ENCODE peak calls at places on chromosomes 12 and 14, in four cellular contexts. N is neural progenitor cell; B is keratinocyte; A is CD8-positive, alpha-beta T cell. P is an unnamed sample.

GRCh38 chr12:5094550-5094949 is 50.9 kb downstream of the KCNA5 start:
- DNase-seq in N (no peak), B (no peak), A (no peak), P (no peak)

GRCh38 chr12:1797011-1797901 is 23.1 kb upstream of the LRTM2 start:
- DNase-seq in N (no peak), B (no peak), A (peak; percentile 34), P (no peak)

GRCh38 chr14:104092931-104093365 is 7.4 kb downstream of the ASPG start:
- DNase-seq in N (no peak), B (no peak), A (no peak), P (no peak)

GRCh38 chr14:103427485-103428443 is 42.5 kb downstream of the MARK3 start:
- DNase-seq in N (peak; percentile 8), B (no peak), A (no peak), P (no peak)

GRCh38 chr14:90523544-90523943 is 126.7 kb downstream of the CALM1 start:
- DNase-seq in N (no peak), B (no peak), A (no peak), P (no peak)

GRCh38 chr12:67759829-67760228 is 111.3 kb downstream of the DYRK2 start:
- DNase-seq in N (no peak), B (no peak), A (no peak), P (no peak)

GRCh38 chr12:55743131-55743921 is 404 bp downstream of the GDF11 start:
- DNase-seq in N (peak; percentile 95), B (no peak), A (peak; percentile 46), P (no peak)

GRCh38 chr12:123227581-123228258 is 5.2 kb downstream of the MPHOSPH9 start:
- DNase-seq in N (no peak), B (no peak), A (no peak), P (no peak)

GRCh38 chr12:129106772-129107171 is 253.5 kb downstream of the GLT1D1 start:
- DNase-seq in N (no peak), B (no peak), A (no peak), P (no peak)

GRCh38 chr12:16599081-16599480 is 6.9 kb downstream of the LMO3 start:
- DNase-seq in N (no peak), B (no peak), A (no peak), P (no peak)

GRCh38 chr14:30252800-30253425 is 306.0 kb upstream of the G2E3 start:
- DNase-seq in N (no peak), B (no peak), A (no peak), P (no peak)

GRCh38 chr12:68040450-68041075 is 51.3 kb downstream of the IFNG-AS1 start:
- DNase-seq in N (peak; percentile 82), B (peak; percentile 50), A (peak; percentile 50), P (peak; percentile 32)

GRCh38 chr14:72559227-72559626 is 334.7 kb downstream of the DPF3 start:
- DNase-seq in N (peak; percentile 13), B (peak; percentile 41), A (no peak), P (no peak)

GRCh38 chr14:25001096-25001982 is 48.6 kb downstream of the STXBP6 start:
- DNase-seq in N (no peak), B (no peak), A (no peak), P (no peak)

GRCh38 chr14:103868242-103868897 is 21.0 kb upstream of the PPP1R13B start:
- DNase-seq in N (no peak), B (peak; percentile 99), A (no peak), P (no peak)

GRCh38 chr14:59630281-59630963 is 53.8 kb upstream of the CCDC175 start:
- DNase-seq in N (peak; percentile 82), B (no peak), A (no peak), P (no peak)

GRCh38 chr14:69695664-69696527 is 71.0 kb upstream of the SRSF5 start:
- DNase-seq in N (peak; percentile 78), B (no peak), A (no peak), P (no peak)

GRCh38 chr12:79452906-79453305 is 237.9 kb downstream of the PAWR start:
- DNase-seq in N (no peak), B (no peak), A (no peak), P (no peak)

GRCh38 chr12:117030187-117030896 is 68.9 kb downstream of the TESC start:
- DNase-seq in N (no peak), B (no peak), A (no peak), P (no peak)

GRCh38 chr12:27158322-27158721 is 75.9 kb upstream of the C12orf71 start:
- DNase-seq in N (peak; percentile 87), B (no peak), A (no peak), P (no peak)

GRCh38 chr14:93705513-93706156 is 82.7 kb downstream of the PRIMA1 start:
- DNase-seq in N (no peak), B (no peak), A (no peak), P (no peak)

GRCh38 chr12:106855221-106855758 is 80.8 kb downstream of the RIC8B start:
- DNase-seq in N (no peak), B (no peak), A (no peak), P (no peak)

GRCh38 chr12:57641699-57642442 is 8.9 kb upstream of the B4GALNT1 start:
- DNase-seq in N (no peak), B (no peak), A (no peak), P (no peak)

GRCh38 chr12:108511633-108512540 is 3.2 kb upstream of the FICD start:
- DNase-seq in N (peak; percentile 80), B (no peak), A (peak; percentile 71), P (peak; percentile 34)

GRCh38 chr12:83434600-83434999 is 747.9 kb downstream of the TMTC2 start:
- DNase-seq in N (no peak), B (no peak), A (no peak), P (no peak)

GRCh38 chr12:21476949-21477348 is 24.5 kb downstream of the RECQL start:
- DNase-seq in N (no peak), B (no peak), A (no peak), P (peak; percentile 43)

GRCh38 chr14:24816011-24816928 is 182.3 kb upstream of the GZMB start:
- DNase-seq in N (no peak), B (no peak), A (no peak), P (peak; percentile 57)

GRCh38 chr14:94021416-94022157 is 4.6 kb upstream of the OTUB2 start:
- DNase-seq in N (no peak), B (no peak), A (no peak), P (no peak)

GRCh38 chr12:12788675-12789368 is 3.4 kb downstream of the APOLD1 start:
- DNase-seq in N (peak; percentile 85), B (no peak), A (peak; percentile 45), P (no peak)

GRCh38 chr12:12790956-12791355 is 5.5 kb downstream of the APOLD1 start:
- DNase-seq in N (no peak), B (no peak), A (no peak), P (no peak)

GRCh38 chr12:12792421-12792820 is 7.0 kb downstream of the APOLD1 start:
- DNase-seq in N (no peak), B (no peak), A (no peak), P (no peak)

GRCh38 chr12:12794686-12795085 is 9.2 kb downstream of the APOLD1 start:
- DNase-seq in N (no peak), B (no peak), A (no peak), P (no peak)

GRCh38 chr12:12791756-12792346 is 6.4 kb downstream of the APOLD1 start:
- DNase-seq in N (no peak), B (no peak), A (no peak), P (no peak)
- H3K4me3 ChIP-seq in N (no peak overlapping the region), B (peak overlapping the region; percentile 24), A (no peak overlapping the region), P (no peak overlapping the region)

DNA sequence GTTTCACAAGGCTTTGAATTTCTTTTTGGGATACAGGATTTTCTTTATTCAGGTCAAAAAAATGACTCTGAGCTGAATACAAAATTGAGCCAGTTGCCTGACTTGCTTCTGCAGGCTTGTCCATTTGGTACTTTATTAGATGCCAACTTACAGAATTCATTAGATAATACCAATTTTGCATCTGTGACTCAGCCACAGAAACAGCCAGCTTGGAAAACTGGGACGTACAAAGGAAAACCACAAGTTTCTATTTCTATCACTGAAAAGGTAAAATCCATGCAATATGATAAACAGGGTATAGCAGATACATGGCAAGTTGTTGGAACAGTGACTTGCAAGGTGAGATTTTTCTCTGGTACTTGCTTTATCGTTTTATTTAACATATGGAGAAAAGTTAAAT is 5.8 kb downstream of the AP5M1 start:
- DNase-seq in N (no peak), B (no peak), A (no peak), P (no peak)
- TF ChIP-seq CTCF in N (no peak), B (no peak), A (no peak), P (no peak)

GRCh38 chr12:132726386-132726785 is 15.7 kb downstream of the PGAM5 start:
- DNase-seq in N (no peak), B (no peak), A (no peak), P (no peak)

GRCh38 chr12:132723764-132724140 is 13.1 kb downstream of the PGAM5 start:
- DNase-seq in N (no peak), B (no peak), A (no peak), P (no peak)

GRCh38 chr12:132724506-132725220 is 14.0 kb downstream of the PGAM5 start:
- DNase-seq in N (no peak), B (no peak), A (no peak), P (no peak)

GRCh38 chr12:132720606-132721005 is 10.0 kb downstream of the PGAM5 start:
- DNase-seq in N (no peak), B (no peak), A (no peak), P (no peak)

DNA sequence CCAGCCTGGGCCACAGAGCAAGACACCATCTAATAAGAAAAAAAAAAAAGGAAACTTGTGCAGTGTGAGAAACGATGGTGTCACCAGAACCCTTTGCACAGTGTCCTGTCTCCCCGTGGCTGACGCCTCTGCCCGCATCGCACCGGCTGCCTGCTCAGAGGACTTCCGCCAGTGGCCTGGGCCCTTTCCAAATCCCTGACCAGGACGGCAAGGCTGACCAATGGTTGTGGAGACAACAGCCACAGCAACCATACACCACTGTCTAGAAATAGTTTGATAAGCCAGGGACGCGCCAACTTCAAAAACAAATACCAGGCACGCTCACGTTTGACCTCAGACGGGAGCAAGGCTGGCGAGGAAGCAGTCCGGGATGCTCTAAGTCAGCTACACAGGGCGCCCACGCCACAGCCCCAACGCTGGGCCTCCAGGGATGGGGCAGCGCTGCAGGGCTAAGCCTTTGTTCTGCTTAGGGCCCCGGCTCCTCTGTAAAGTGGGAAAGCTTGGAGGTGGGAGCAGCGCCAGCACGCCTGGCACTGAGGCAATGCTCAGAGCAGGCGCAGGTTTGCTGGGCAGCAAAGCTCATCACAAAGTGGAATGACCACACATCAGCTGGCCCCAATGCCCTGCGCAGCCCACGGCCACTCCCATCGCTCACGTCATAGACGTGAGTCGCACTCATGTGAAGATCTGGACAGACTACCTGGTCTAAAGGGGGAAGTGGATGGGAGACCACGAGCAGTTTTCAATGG is 12.5 kb downstream of the PGAM5 start:
- DNase-seq in N (no peak), B (no peak), A (no peak), P (no peak)
- H3K36me3 ChIP-seq in N (no peaks in the 10 kb centered on the region), B (peaks cover 50% of the 10 kb centered on the region), A (peaks cover 50% of the 10 kb centered on the region), P (peaks cover 5% of the 10 kb centered on the region)

DNA sequence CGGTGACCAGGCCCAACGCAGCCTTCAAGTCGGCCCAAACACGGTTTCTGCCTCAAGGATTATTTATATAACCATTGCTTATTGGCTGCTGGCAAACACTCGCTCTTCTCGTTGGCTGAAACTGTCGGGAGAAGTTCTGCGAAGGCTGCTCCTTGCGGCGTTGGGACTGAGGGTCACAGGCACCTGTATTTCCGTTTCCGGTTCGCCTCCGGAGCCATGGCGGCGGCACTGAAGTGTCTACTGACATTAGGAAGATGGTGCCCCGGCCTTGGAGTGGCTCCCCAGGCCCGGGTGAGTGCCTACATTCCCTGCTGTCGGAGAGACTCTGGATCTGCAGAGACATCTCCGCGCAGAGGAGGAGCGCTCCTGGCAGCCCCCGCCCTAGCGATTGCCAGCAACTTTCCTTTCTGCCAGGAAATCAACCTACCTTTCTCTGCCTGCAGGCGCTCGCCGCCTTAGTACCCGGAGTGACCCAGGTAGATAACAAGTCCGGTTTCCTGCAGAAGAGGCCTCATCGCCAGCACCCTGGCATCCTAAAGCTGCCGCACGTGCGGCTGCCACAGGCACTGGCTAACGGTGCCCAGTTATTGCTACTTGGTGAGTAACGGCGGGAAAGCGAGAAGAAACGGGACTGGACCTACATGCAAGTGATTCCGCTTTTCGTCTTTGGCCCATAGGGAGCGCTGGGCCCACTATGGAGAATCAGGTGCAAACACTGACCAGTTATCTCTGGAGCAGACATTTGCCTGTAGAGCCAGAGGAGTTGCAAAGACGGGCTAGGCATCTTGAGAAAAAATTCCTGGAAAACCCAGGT is at the start of gene METTL17:
- DNase-seq in N (peak; percentile 96), B (no peak), A (peak; percentile 74), P (peak; percentile 92)
- H3K4me3 ChIP-seq in N (peak within 1 kb of the TSS; percentile 87), B (peak within 1 kb of the TSS; percentile 89), A (peak within 1 kb of the TSS; percentile 96), P (peak within 1 kb of the TSS; percentile 79)